ENCODE peak calls at places on chromosomes 5 and 9, in eight cellular contexts. C is transverse colon, A is RWPE1, V is fibroblast of the aortic adventitia, Q is bronchial epithelial cell, D is IMR-90, B is GM06990, R is kidney epithelial cell. L is an unnamed sample.

GRCh38 chr9:16671591-16672137 is 198.8 kb downstream of the BNC2 start:
- DNase-seq in C (no peak), A (peak; percentile 11), V (peak; percentile 95), Q (peak; percentile 68), D (peak; percentile 83), B (no peak), R (peak; percentile 89), L (no peak)

GRCh38 chr9:123349691-123350480 is 6.1 kb upstream of the CRB2 start:
- DNase-seq in C (peak; percentile 58), A (peak; percentile 92), V (peak; percentile 61), Q (peak; percentile 38), D (peak; percentile 43), B (peak; percentile 60), R (no peak), L (peak; percentile 80)

GRCh38 chr5:111237470-111237869 is 13.3 kb downstream of the CAMK4 start:
- DNase-seq in C (no peak), A (no peak), V (peak; percentile 5), Q (no peak), D (peak; percentile 19), B (no peak), R (no peak), L (no peak)

GRCh38 chr5:123154857-123155467 is 65.9 kb downstream of the PRDM6 start:
- DNase-seq in C (no peak), A (no peak), V (peak; percentile 57), Q (no peak), D (no peak), B (no peak), R (no peak), L (no peak)

GRCh38 chr9:93220627-93221425 is 36.9 kb downstream of the WNK2 start:
- DNase-seq in C (no peak), A (no peak), V (no peak), Q (no peak), D (no peak), B (no peak), R (no peak), L (peak; percentile 26)

GRCh38 chr5:132498686-132499271 is 8.2 kb upstream of the IRF1 start:
- DNase-seq in C (no peak), A (no peak), V (no peak), Q (no peak), D (peak; percentile 20), B (no peak), R (no peak), L (no peak)

GRCh38 chr5:98827161-98827560 is 53.7 kb downstream of the RGMB start:
- DNase-seq in C (no peak), A (peak; percentile 69), V (peak; percentile 73), Q (peak; percentile 59), D (peak; percentile 62), B (no peak), R (no peak), L (no peak)

GRCh38 chr9:132128191-132128590 is 33.7 kb upstream of the NTNG2 start:
- DNase-seq in C (no peak), A (no peak), V (no peak), Q (no peak), D (no peak), B (no peak), R (no peak), L (no peak)

GRCh38 chr5:38329132-38329715 is 70.9 kb downstream of the EGFLAM start:
- DNase-seq in C (no peak), A (peak; percentile 72), V (no peak), Q (peak; percentile 78), D (no peak), B (no peak), R (peak; percentile 61), L (no peak)

DNA sequence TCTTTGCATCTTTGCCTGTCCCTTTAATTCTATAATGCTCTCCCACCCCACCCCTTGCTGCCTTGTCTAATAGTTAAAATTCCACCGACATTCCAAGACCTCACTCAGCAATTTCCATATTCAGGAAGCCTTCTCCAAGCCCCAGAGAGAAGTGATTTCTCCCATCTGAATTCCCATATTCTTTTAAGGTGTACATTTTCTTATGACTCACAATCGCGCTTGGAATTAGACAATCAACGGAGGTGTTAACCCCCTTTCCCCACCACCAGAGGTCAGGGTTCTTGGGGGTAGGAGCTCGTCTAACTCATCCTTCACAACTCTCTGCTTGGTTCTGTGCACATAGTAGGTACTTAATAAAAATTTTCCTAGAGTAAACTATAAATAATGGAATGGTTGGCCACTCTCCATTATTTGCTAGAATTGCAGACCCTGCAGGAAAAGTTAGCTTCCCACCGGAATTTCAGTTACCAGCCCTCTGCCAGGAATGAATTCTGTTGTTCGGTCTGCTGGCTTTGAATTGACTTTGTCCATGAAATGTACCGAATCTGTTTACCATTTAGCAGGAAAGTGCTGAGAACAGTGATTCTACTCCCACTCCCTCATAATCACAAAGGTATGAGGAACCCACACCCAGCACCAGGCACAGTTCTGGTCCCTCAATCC is 5.0 kb downstream of the KCNIP1 start:
- DNase-seq in C (no peak), A (no peak), V (no peak), Q (no peak), D (no peak), B (no peak), R (no peak), L (no peak)
- TF ChIP-seq CTCF in C (no peak), A (no peak), V (no peak), Q (no peak), D (no peak), B (no peak), R (peak; percentile 43), L (no peak)

DNA sequence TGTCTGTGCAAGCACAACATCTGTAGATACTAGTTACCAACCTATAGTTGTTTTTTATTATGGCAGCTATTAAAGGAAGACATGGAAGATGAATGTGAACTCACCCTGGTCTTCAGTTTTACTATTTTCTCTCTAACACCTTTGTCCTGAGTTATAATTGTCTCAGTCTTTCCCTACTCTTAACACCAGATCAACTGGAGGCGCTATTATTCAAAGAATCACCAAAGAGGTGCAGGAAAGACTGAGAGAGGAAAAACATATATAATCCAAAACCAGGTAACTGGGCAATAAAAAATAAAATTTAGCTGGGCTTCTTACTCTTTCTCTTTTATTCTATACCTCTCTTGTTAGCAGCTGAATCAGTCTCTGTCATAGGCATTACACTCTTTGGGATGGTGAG is 134.2 kb upstream of the C6 start:
- DNase-seq in C (no peak), A (no peak), V (no peak), Q (no peak), D (no peak), B (no peak), R (no peak), L (no peak)
- TF ChIP-seq CTCF in C (no peak), A (no peak), V (no peak), Q (no peak), D (peak; percentile 12), B (no peak), R (no peak), L (no peak)

DNA sequence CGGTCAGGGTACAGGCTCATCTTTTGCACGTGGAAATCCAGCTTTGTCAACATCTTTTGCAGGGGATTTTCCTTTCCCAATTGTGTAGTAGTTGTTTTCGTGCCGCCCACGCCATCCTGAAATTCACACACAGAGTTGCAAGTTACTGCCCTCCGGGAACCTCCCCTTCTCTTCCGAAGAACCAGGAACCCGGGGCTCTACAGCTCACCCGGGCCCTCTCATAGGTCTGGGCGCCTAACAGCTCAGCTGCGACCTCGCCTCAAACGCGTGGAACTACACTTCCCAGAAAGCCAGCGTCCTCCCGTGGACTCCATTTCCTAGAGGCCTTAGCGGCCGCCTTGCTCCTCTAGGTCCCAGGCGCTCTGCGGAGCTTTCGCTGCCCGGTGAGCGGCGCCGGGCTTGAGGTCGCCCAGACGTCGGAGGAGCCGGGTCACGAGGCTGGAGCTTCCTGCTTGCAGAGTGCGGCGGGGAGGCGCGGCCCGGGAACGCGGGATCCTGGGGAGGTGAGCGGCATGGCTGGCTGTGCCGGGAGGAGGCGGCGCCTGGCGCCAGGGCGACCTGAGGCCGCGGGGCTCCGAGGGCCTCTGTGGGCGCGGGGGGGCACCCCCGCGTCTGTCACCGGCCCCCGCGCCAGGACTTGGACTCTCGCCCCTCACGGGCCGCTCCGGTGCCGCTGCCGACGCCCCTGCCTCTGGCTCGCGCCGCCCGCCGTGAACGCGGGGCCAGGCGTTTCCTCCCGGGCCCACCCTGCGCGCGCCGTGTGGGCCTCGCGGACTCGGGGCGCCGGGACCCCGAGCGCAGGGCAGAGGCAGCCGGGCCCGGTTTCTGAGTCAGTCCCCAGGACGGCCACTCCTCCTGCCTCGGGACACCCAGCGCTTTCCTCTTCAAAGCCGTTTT is at the start of gene ZNF354B:
- DNase-seq in C (peak; percentile 92), A (peak; percentile 91), V (peak; percentile 92), Q (peak; percentile 91), D (peak; percentile 92), B (peak; percentile 87), R (peak; percentile 82), L (peak; percentile 91)
- TF ChIP-seq CTCF in C (no peak), A (no peak), V (peak; percentile 28), Q (peak; percentile 12), D (peak; percentile 7), B (no peak), R (no peak), L (no peak)

DNA sequence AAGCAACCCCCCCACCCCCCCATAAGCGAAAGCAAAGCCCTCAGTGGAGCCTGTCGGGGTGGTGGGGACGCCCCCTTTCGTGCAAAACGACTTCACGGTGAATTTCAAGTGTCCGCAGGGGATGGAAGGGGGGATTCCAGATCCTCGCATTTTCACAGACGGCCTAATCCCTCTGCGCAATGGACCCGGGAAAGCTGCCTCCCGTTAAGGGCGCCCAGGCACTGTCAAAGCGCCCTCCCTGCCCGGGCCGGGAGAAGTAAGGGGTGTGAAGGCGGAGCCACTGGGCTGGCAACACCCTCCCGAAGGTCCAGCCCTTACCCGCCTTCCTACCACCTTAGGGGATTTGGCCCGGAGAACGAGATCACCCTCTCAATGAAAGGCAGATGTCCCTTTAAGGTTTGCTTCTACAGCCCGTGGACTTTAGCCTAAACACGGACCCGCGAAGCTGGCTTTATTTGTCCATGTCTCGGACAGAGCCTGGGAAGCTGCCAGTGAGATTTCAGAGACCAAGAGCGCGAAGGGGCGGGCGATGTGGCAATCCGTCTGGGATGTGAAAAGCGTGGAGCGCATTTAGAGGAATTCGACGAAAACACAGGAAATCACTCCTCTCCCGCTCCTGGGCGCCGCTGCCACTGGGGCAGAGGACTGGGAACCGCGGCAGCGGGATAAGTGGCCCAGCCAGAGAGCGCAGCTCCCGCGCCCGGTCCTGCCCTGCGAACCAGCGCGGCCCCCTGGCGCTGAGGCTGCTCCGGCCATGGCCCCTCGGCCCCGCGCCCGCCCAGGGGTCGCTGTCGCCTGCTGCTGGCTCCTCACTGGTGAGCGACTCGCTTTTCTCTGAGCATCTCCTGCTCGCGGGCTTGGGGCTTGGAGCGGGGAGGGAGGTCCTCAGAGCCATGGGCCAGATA is at the start of the genes ITGA1 and PELO:
- DNase-seq in C (peak; percentile 78), A (peak; percentile 88), V (peak; percentile 80), Q (peak; percentile 59), D (peak; percentile 81), B (peak; percentile 54), R (no peak), L (peak; percentile 83)
- TF ChIP-seq CTCF in C (peak; percentile 19), A (peak; percentile 37), V (no peak), Q (no peak), D (peak; percentile 43), B (peak; percentile 21), R (peak; percentile 20), L (no peak)

GRCh38 chr9:35733109-35733541 is 659 bp downstream of the CREB3 start:
- DNase-seq in C (peak; percentile 47), A (peak; percentile 87), V (peak; percentile 57), Q (peak; percentile 90), D (peak; percentile 75), B (no peak), R (no peak), L (no peak)
- TF ChIP-seq CTCF in C (no peak), A (peak; percentile 40), V (no peak), Q (peak; percentile 46), D (peak; percentile 18), B (peak; percentile 15), R (peak; percentile 15), L (no peak)

GRCh38 chr5:171484460-171484899 is 65.0 kb downstream of the FGF18 start:
- DNase-seq in C (peak; percentile 25), A (peak; percentile 88), V (peak; percentile 44), Q (no peak), D (no peak), B (no peak), R (no peak), L (peak; percentile 51)
- TF ChIP-seq CTCF in C (peak; percentile 74), A (peak; percentile 85), V (peak; percentile 73), Q (peak; percentile 70), D (peak; percentile 60), B (peak; percentile 85), R (peak; percentile 82), L (peak; percentile 47)

GRCh38 chr5:148383564-148384388 is at the start of gene FBXO38:
- DNase-seq in C (peak; percentile 98), A (peak; percentile 99), V (peak; percentile 95), Q (peak; percentile 96), D (peak; percentile 95), B (peak; percentile 93), R (peak; percentile 87), L (peak; percentile 98)
- TF ChIP-seq CTCF in C (no peak), A (no peak), V (no peak), Q (peak; percentile 22), D (no peak), B (peak; percentile 12), R (no peak), L (peak; percentile 10)